ENCODE peak calls at places on chromosomes 12 and 14, in eight cellular contexts. H is activated T-cell treated with anti-CD3 and anti-CD28 coated beads, Interleukin-2, amount 50 U/mL, for 48 hours; R is SW480; W is occipital lobe; N is stimulated activated CD8-positive, alpha-beta memory T cell treated with anti-CD3 and anti-CD28 coated beads, Interleukin-12 subunit alpha, Interleukin-12 subunit beta, amount 100 ng/mL, for 4 hours; F is heart left ventricle; C is dorsolateral prefrontal cortex; X is T-cell. U is an unnamed sample.

GRCh38 chr12:108193922-108194321 is 64.8 kb downstream of the WSCD2 start:
- DNase-seq in H (no peak), R (peak), W (no peak), N (no peak), F (no peak), C (peak), X (peak), U (peak)

GRCh38 chr14:67411375-67411774 is 590 bp downstream of the PLEK2 start:
- DNase-seq in H (no peak), R (peak), W (no peak), N (no peak), F (no peak), C (no peak), X (no peak), U (no peak)

GRCh38 chr14:64562432-64562831 is 12.7 kb downstream of the PPP1R36 start:
- DNase-seq in H (no peak), R (no peak), W (no peak), N (no peak), F (no peak), C (no peak), X (no peak), U (peak)

GRCh38 chr12:117071009-117071408 is 28.2 kb downstream of the TESC start:
- DNase-seq in H (no peak), R (no peak), W (no peak), N (no peak), F (no peak), C (no peak), X (no peak), U (no peak)

GRCh38 chr14:88463318-88463717 is 77.9 kb downstream of the SPATA7 start:
- DNase-seq in H (no peak), R (no peak), W (no peak), N (no peak), F (no peak), C (no peak), X (no peak), U (peak)

GRCh38 chr14:68309631-68310030 is 483.2 kb downstream of the ZFP36L1 start:
- DNase-seq in H (no peak), R (no peak), W (no peak), N (no peak), F (peak), C (no peak), X (no peak), U (no peak)

GRCh38 chr12:28879379-28879778 is 269.7 kb upstream of the FAR2 start:
- DNase-seq in H (no peak), R (no peak), W (no peak), N (no peak), F (no peak), C (no peak), X (no peak), U (no peak)

GRCh38 chr14:51922624-51923023 is 62.2 kb downstream of the GNG2 start:
- DNase-seq in H (no peak), R (no peak), W (no peak), N (no peak), F (peak), C (no peak), X (no peak), U (no peak)

GRCh38 chr12:105468464-105468863 is 138.0 kb downstream of the C12orf75 start:
- DNase-seq in H (no peak), R (no peak), W (no peak), N (no peak), F (no peak), C (no peak), X (no peak), U (no peak)

GRCh38 chr12:8465597-8465996 is 9.8 kb downstream of the CLEC6A start:
- DNase-seq in H (no peak), R (no peak), W (no peak), N (no peak), F (no peak), C (no peak), X (no peak), U (no peak)

GRCh38 chr12:25236190-25236589 is 14.5 kb downstream of the KRAS start:
- DNase-seq in H (no peak), R (no peak), W (no peak), N (no peak), F (no peak), C (no peak), X (no peak), U (no peak)

GRCh38 chr12:121579190-121579791 is 1.5 kb downstream of the KDM2B start:
- DNase-seq in H (peak), R (no peak), W (no peak), N (peak), F (peak), C (peak), X (peak), U (no peak)

GRCh38 chr14:80425686-80426085 is 214.4 kb upstream of the DIO2 start:
- DNase-seq in H (no peak), R (peak), W (no peak), N (no peak), F (no peak), C (no peak), X (no peak), U (no peak)

GRCh38 chr12:117695956-117696355 is 272.8 kb downstream of the KSR2 start:
- DNase-seq in H (no peak), R (no peak), W (no peak), N (no peak), F (no peak), C (no peak), X (no peak), U (peak)

GRCh38 chr14:104595116-104595675 is 9.4 kb downstream of the TMEM179 start:
- DNase-seq in H (no peak), R (no peak), W (no peak), N (no peak), F (no peak), C (no peak), X (no peak), U (no peak)

GRCh38 chr12:64256166-64256800 is 34.2 kb upstream of the KICS2 start:
- DNase-seq in H (no peak), R (peak), W (no peak), N (no peak), F (no peak), C (no peak), X (no peak), U (peak)

GRCh38 chr14:69518341-69519101 is 34.0 kb downstream of the PLEKHD1 start:
- DNase-seq in H (no peak), R (no peak), W (no peak), N (no peak), F (no peak), C (no peak), X (no peak), U (no peak)

GRCh38 chr12:27541031-27541719 is 17.2 kb downstream of the PPFIBP1 start:
- DNase-seq in H (no peak), R (peak), W (no peak), N (no peak), F (no peak), C (no peak), X (no peak), U (no peak)

GRCh38 chr12:53023-53734 is 13.4 kb upstream of the IQSEC3 start:
- DNase-seq in H (no peak), R (peak), W (no peak), N (no peak), F (no peak), C (no peak), X (no peak), U (no peak)

GRCh38 chr12:106840217-106840616 is 65.7 kb downstream of the RIC8B start:
- DNase-seq in H (no peak), R (no peak), W (no peak), N (no peak), F (no peak), C (no peak), X (no peak), U (no peak)

GRCh38 chr12:124993568-124994434 is at the start of gene BRI3BP:
- DNase-seq in H (peak), R (peak), W (peak), N (peak), F (peak), C (peak), X (peak), U (peak)

GRCh38 chr12:70418101-70418500 is 52.0 kb downstream of the KCNMB4 start:
- DNase-seq in H (peak), R (no peak), W (peak), N (no peak), F (no peak), C (peak), X (no peak), U (no peak)

GRCh38 chr12:54082402-54082892 is 28.8 kb downstream of the HOXC4 start:
- DNase-seq in H (peak), R (peak), W (no peak), N (peak), F (no peak), C (no peak), X (peak), U (peak)

GRCh38 chr12:121365416-121366062 is 13.3 kb upstream of the ANAPC5 start:
- DNase-seq in H (no peak), R (no peak), W (no peak), N (no peak), F (no peak), C (no peak), X (no peak), U (no peak)

GRCh38 chr14:20622816-20623291 is 18.6 kb downstream of the OR6S1 start:
- DNase-seq in H (no peak), R (no peak), W (no peak), N (no peak), F (no peak), C (no peak), X (no peak), U (no peak)

GRCh38 chr14:85991156-85991555 is 461.2 kb downstream of the FLRT2 start:
- DNase-seq in H (no peak), R (no peak), W (no peak), N (no peak), F (no peak), C (no peak), X (no peak), U (no peak)

GRCh38 chr12:42732908-42733411 is 143.4 kb upstream of the PRICKLE1 start:
- DNase-seq in H (no peak), R (peak), W (no peak), N (no peak), F (no peak), C (no peak), X (no peak), U (no peak)

GRCh38 chr12:49121047-49121696 is 10.0 kb downstream of the TUBA1B start:
- DNase-seq in H (no peak), R (peak), W (no peak), N (no peak), F (peak), C (peak), X (no peak), U (peak)

GRCh38 chr14:103127861-103128598 is 4.8 kb downstream of the TNFAIP2 start:
- DNase-seq in H (no peak), R (no peak), W (no peak), N (no peak), F (no peak), C (no peak), X (no peak), U (no peak)

GRCh38 chr12:12807970-12808702 is 5.0 kb upstream of the DDX47 start:
- DNase-seq in H (peak), R (no peak), W (no peak), N (peak), F (peak), C (no peak), X (peak), U (peak)

GRCh38 chr14:99363616-99364290 is 91.8 kb upstream of the BCL11B start:
- DNase-seq in H (no peak), R (no peak), W (no peak), N (no peak), F (no peak), C (no peak), X (no peak), U (no peak)

U was measured in small intestine.